ENCODE peak calls at places on chromosome 10, in seven cellular contexts. E, H, A, C, P, Q and J are unnamed samples.

GRCh38 chr10:24381235-24382010 is 172.5 kb downstream of the KIAA1217 start:
- DNase-seq in E (no peak), H (no peak), A (no peak), C (no peak), P (no peak), Q (no peak), J (no peak)

GRCh38 chr10:95133016-95133752 is 60.9 kb upstream of the ACSM6 start:
- DNase-seq in E (peak), H (peak), A (peak), C (peak), P (peak), Q (peak), J (peak)

GRCh38 chr10:70448236-70448635 is 6.8 kb upstream of the NODAL start:
- DNase-seq in E (no peak), H (no peak), A (no peak), C (no peak), P (no peak), Q (no peak), J (no peak)

GRCh38 chr10:124291009-124291671 is 127.6 kb downstream of the OAT start:
- DNase-seq in E (no peak), H (no peak), A (no peak), C (peak), P (peak), Q (peak), J (no peak)

GRCh38 chr10:31759124-31759798 is 169.4 kb downstream of the ARHGAP12 start:
- DNase-seq in E (peak), H (peak), A (no peak), C (peak), P (peak), Q (peak), J (peak)

GRCh38 chr10:83680470-83680891 is 458.8 kb upstream of the GHITM start:
- DNase-seq in E (no peak), H (no peak), A (no peak), C (no peak), P (no peak), Q (no peak), J (no peak)

GRCh38 chr10:12708921-12709320 is 292.6 kb downstream of the CCDC3 start:
- DNase-seq in E (no peak), H (peak), A (peak), C (no peak), P (peak), Q (no peak), J (no peak)

GRCh38 chr10:49615213-49615612 is 1.4 kb downstream of the CHAT start:
- DNase-seq in E (no peak), H (no peak), A (no peak), C (peak), P (no peak), Q (no peak), J (no peak)

GRCh38 chr10:130745251-130745650 is 566.3 kb downstream of the TCERG1L start:
- DNase-seq in E (no peak), H (no peak), A (no peak), C (no peak), P (no peak), Q (no peak), J (no peak)

GRCh38 chr10:3805227-3805790 is 20.3 kb upstream of the KLF6 start:
- DNase-seq in E (no peak), H (no peak), A (peak), C (no peak), P (peak), Q (peak), J (no peak)

GRCh38 chr10:95201736-95202135 is 7.7 kb downstream of the ACSM6 start:
- DNase-seq in E (no peak), H (no peak), A (peak), C (no peak), P (peak), Q (peak), J (no peak)

GRCh38 chr10:69317175-69318086 is 39.1 kb downstream of the HK1 start:
- DNase-seq in E (no peak), H (peak), A (no peak), C (peak), P (peak), Q (peak), J (no peak)

GRCh38 chr10:99372546-99373271 is 43.6 kb downstream of the CNNM1 start:
- DNase-seq in E (no peak), H (peak), A (peak), C (no peak), P (peak), Q (peak), J (no peak)

GRCh38 chr10:24383681-24384106 is 174.8 kb downstream of the KIAA1217 start:
- DNase-seq in E (peak), H (peak), A (peak), C (peak), P (peak), Q (peak), J (no peak)

GRCh38 chr10:98326621-98327027 is 58.6 kb upstream of the LOXL4 start:
- DNase-seq in E (no peak), H (no peak), A (no peak), C (no peak), P (no peak), Q (no peak), J (no peak)

GRCh38 chr10:86966008-86966654 is 2.2 kb upstream of the ADIRF start:
- DNase-seq in E (no peak), H (no peak), A (no peak), C (no peak), P (no peak), Q (no peak), J (no peak)

GRCh38 chr10:11871470-11871869 is 48.3 kb downstream of the PROSER2 start:
- DNase-seq in E (no peak), H (no peak), A (peak), C (no peak), P (no peak), Q (peak), J (no peak)

GRCh38 chr10:82908751-82909150 is 1033.8 kb downstream of the NRG3 start:
- DNase-seq in E (no peak), H (no peak), A (no peak), C (no peak), P (no peak), Q (no peak), J (no peak)

GRCh38 chr10:95505084-95505610 is 56.0 kb downstream of the SORBS1 start:
- DNase-seq in E (no peak), H (no peak), A (no peak), C (no peak), P (no peak), Q (no peak), J (no peak)

GRCh38 chr10:120253131-120253530 is 203.9 kb upstream of the PLPP4 start:
- DNase-seq in E (no peak), H (no peak), A (no peak), C (no peak), P (no peak), Q (peak), J (no peak)

GRCh38 chr10:69866688-69867461 is 65.2 kb downstream of the COL13A1 start:
- DNase-seq in E (peak), H (peak), A (peak), C (peak), P (peak), Q (no peak), J (peak)

GRCh38 chr10:74542077-74542476 is 284.3 kb upstream of the KAT6B start:
- DNase-seq in E (no peak), H (peak), A (peak), C (no peak), P (peak), Q (peak), J (no peak)
- H3K23ac ChIP-seq in E (no peak), H (no peak), A (no peak), C (no peak), P (no peak), Q (no peak), J (no peak)

GRCh38 chr10:29866356-29866755 is 193.0 kb downstream of the JCAD start:
- DNase-seq in E (no peak), H (no peak), A (no peak), C (no peak), P (no peak), Q (no peak), J (no peak)
- H3K4me2 ChIP-seq in E (no peak), H (no peak), A (no peak), C (no peak), P (no peak), Q (no peak), J (no peak)

DNA sequence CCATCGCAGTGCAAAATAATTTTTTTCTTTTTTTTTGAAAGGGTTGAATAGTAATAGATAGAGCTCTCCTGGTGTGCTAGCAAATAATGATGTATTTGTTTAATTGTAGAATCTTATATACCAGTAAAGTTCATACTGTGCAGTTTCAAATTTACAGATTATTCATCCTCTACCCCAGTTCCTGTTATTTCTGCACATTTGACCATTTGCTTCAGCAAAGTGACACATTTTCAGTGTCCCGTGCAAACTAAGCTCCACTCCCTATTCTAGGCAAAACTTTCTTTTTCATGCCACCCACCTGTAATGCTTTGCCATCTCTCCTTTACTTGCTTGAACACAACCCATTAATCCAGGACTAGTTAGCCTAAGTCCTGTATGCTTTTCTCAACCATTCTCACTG is 43.0 kb downstream of the SHOC2 start:
- DNase-seq in E (no peak), H (no peak), A (no peak), C (no peak), P (no peak), Q (no peak), J (no peak)
- H3K23ac ChIP-seq in E (no peak), H (no peak), A (no peak), C (no peak), P (no peak), Q (no peak), J (no peak)

GRCh38 chr10:71561003-71561577 is 158.5 kb downstream of the C10orf105 start:
- DNase-seq in E (no peak), H (no peak), A (no peak), C (no peak), P (no peak), Q (no peak), J (no peak)
- H3K4me2 ChIP-seq in E (no peak), H (no peak), A (no peak), C (no peak), P (no peak), Q (no peak), J (no peak)

GRCh38 chr10:78516741-78517140 is 483.1 kb downstream of the RPS24 start:
- DNase-seq in E (peak), H (no peak), A (no peak), C (peak), P (no peak), Q (no peak), J (no peak)
- H3K23ac ChIP-seq in E (no peak), H (no peak), A (no peak), C (no peak), P (no peak), Q (no peak), J (no peak)

GRCh38 chr10:111493024-111493625 is 416.3 kb downstream of the ADRA2A start:
- DNase-seq in E (no peak), H (no peak), A (no peak), C (no peak), P (no peak), Q (no peak), J (no peak)
- H3K4me2 ChIP-seq in E (no peak), H (no peak), A (no peak), C (no peak), P (no peak), Q (no peak), J (no peak)

GRCh38 chr10:72334196-72334831 is 20.4 kb downstream of the DNAJB12 start:
- DNase-seq in E (peak), H (peak), A (peak), C (peak), P (peak), Q (peak), J (peak)

GRCh38 chr10:72334832-72335393 is 19.8 kb downstream of the DNAJB12 start:
- DNase-seq in E (peak), H (no peak), A (peak), C (peak), P (peak), Q (no peak), J (no peak)

GRCh38 chr10:72331575-72332422 is 22.9 kb downstream of the DNAJB12 start:
- DNase-seq in E (peak), H (peak), A (peak), C (peak), P (peak), Q (peak), J (peak)

GRCh38 chr10:72333111-72334012 is 21.4 kb downstream of the DNAJB12 start:
- DNase-seq in E (no peak), H (no peak), A (no peak), C (no peak), P (no peak), Q (no peak), J (no peak)

DNA sequence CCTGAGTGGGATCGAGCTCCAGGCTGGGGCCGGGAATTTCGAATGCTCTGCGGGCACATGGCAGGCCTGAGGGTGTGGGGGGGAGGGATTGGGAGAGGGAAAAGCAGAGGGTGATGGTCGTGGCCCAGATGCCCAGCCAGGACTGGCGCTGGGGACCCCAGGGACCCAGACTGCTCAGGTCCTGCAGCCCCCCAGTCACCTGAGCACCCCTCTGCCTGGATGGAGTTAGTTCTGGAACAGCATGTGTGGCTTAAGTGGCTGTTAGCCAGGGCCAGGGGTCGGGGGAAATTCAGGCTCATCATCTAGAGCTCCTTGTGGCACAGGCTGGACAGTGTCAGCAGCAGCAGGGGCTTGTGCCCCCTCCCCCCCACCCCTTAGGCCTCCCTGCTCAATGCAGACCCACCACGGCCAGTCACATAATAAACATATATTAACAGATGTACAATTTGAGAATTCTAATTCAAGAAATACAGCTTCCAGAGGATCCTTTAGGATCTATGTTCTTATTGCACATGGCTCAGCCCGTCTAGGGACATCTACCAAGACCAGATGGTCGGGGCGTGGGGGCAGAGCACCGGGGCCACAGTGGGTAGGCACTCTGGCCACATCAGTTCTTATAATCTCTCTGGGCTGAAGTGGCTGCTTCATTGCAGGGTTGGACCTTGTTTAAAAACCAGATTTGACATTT is 22.2 kb downstream of the DNAJB12 start:
- DNase-seq in E (no peak), H (no peak), A (no peak), C (no peak), P (no peak), Q (no peak), J (no peak)
- H3K23ac ChIP-seq in E (no peak), H (peak), A (no peak), C (no peak), P (peak), Q (no peak), J (no peak)